ENCODE peak calls at places on chromosome 10, in ten cellular contexts. One of them, this sample, is unnamed.

GRCh38 chr10:77805676-77806075 is 120.9 kb downstream of the DLG5 start:
- DNase-seq in tibial nerve: no peak
- DNase-seq in ovary: no peak
- DNase-seq in NB4: no peak
- DNase-seq in K562: no peak
- DNase-seq in breast epithelium: no peak
- DNase-seq in transverse colon: no peak
- DNase-seq in H54: no peak
- DNase-seq in IMR-90: no peak
- DNase-seq in A549: no peak
- DNase-seq in this sample: no peak

GRCh38 chr10:120221873-120222485 is 235.0 kb upstream of the PLPP4 start:
- DNase-seq in tibial nerve: no peak
- DNase-seq in ovary: no peak
- DNase-seq in NB4: peak
- DNase-seq in K562: peak
- DNase-seq in breast epithelium: no peak
- DNase-seq in transverse colon: no peak
- DNase-seq in H54: peak
- DNase-seq in IMR-90: no peak
- DNase-seq in A549: peak
- DNase-seq in this sample: peak

GRCh38 chr10:32142646-32143045 is 86.4 kb upstream of the KIF5B start:
- DNase-seq in tibial nerve: no peak
- DNase-seq in ovary: no peak
- DNase-seq in NB4: no peak
- DNase-seq in K562: no peak
- DNase-seq in breast epithelium: no peak
- DNase-seq in transverse colon: no peak
- DNase-seq in H54: no peak
- DNase-seq in IMR-90: peak
- DNase-seq in A549: no peak
- DNase-seq in this sample: no peak

GRCh38 chr10:51706225-51706624 is 6.8 kb upstream of the CSTF2T start:
- DNase-seq in tibial nerve: peak
- DNase-seq in ovary: peak
- DNase-seq in NB4: no peak
- DNase-seq in K562: no peak
- DNase-seq in breast epithelium: peak
- DNase-seq in transverse colon: peak
- DNase-seq in H54: no peak
- DNase-seq in IMR-90: peak
- DNase-seq in A549: no peak
- DNase-seq in this sample: peak

GRCh38 chr10:78931333-78932083 is 137.3 kb upstream of the ZMIZ1 start:
- DNase-seq in tibial nerve: peak
- DNase-seq in ovary: peak
- DNase-seq in NB4: no peak
- DNase-seq in K562: no peak
- DNase-seq in breast epithelium: peak
- DNase-seq in transverse colon: peak
- DNase-seq in H54: peak
- DNase-seq in IMR-90: peak
- DNase-seq in A549: no peak
- DNase-seq in this sample: peak

GRCh38 chr10:125811251-125811650 is 11.8 kb downstream of the UROS start:
- DNase-seq in tibial nerve: no peak
- DNase-seq in ovary: no peak
- DNase-seq in NB4: no peak
- DNase-seq in K562: no peak
- DNase-seq in breast epithelium: no peak
- DNase-seq in transverse colon: no peak
- DNase-seq in H54: no peak
- DNase-seq in IMR-90: no peak
- DNase-seq in A549: no peak
- DNase-seq in this sample: no peak

GRCh38 chr10:77648472-77648871 is 10.9 kb upstream of the KCNMA1 start:
- DNase-seq in tibial nerve: no peak
- DNase-seq in ovary: no peak
- DNase-seq in NB4: no peak
- DNase-seq in K562: no peak
- DNase-seq in breast epithelium: no peak
- DNase-seq in transverse colon: no peak
- DNase-seq in H54: no peak
- DNase-seq in IMR-90: no peak
- DNase-seq in A549: no peak
- DNase-seq in this sample: no peak

GRCh38 chr10:100303724-100304319 is 17.3 kb upstream of the BLOC1S2 start:
- DNase-seq in tibial nerve: no peak
- DNase-seq in ovary: no peak
- DNase-seq in NB4: peak
- DNase-seq in K562: peak
- DNase-seq in breast epithelium: no peak
- DNase-seq in transverse colon: no peak
- DNase-seq in H54: peak
- DNase-seq in IMR-90: peak
- DNase-seq in A549: peak
- DNase-seq in this sample: no peak

GRCh38 chr10:104925232-104925851 is 284.3 kb downstream of the SORCS3 start:
- DNase-seq in tibial nerve: no peak
- DNase-seq in ovary: no peak
- DNase-seq in NB4: peak
- DNase-seq in K562: peak
- DNase-seq in breast epithelium: no peak
- DNase-seq in transverse colon: peak
- DNase-seq in H54: peak
- DNase-seq in IMR-90: no peak
- DNase-seq in A549: peak
- DNase-seq in this sample: peak

GRCh38 chr10:90227786-90228185 is 526.4 kb downstream of the KIF20B start:
- DNase-seq in tibial nerve: no peak
- DNase-seq in ovary: no peak
- DNase-seq in NB4: no peak
- DNase-seq in K562: no peak
- DNase-seq in breast epithelium: no peak
- DNase-seq in transverse colon: no peak
- DNase-seq in H54: no peak
- DNase-seq in IMR-90: no peak
- DNase-seq in A549: no peak
- DNase-seq in this sample: no peak

GRCh38 chr10:3412071-3412582 is 239.5 kb upstream of the PITRM1 start:
- DNase-seq in tibial nerve: no peak
- DNase-seq in ovary: no peak
- DNase-seq in NB4: no peak
- DNase-seq in K562: no peak
- DNase-seq in breast epithelium: no peak
- DNase-seq in transverse colon: no peak
- DNase-seq in H54: no peak
- DNase-seq in IMR-90: no peak
- DNase-seq in A549: no peak
- DNase-seq in this sample: no peak

GRCh38 chr10:132542086-132542775 is 4.6 kb downstream of the INPP5A start:
- DNase-seq in tibial nerve: no peak
- DNase-seq in ovary: peak
- DNase-seq in NB4: no peak
- DNase-seq in K562: no peak
- DNase-seq in breast epithelium: no peak
- DNase-seq in transverse colon: no peak
- DNase-seq in H54: no peak
- DNase-seq in IMR-90: no peak
- DNase-seq in A549: no peak
- DNase-seq in this sample: peak

GRCh38 chr10:23694921-23695824 is 256.3 kb downstream of the OTUD1 start:
- DNase-seq in tibial nerve: no peak
- DNase-seq in ovary: no peak
- DNase-seq in NB4: no peak
- DNase-seq in K562: no peak
- DNase-seq in breast epithelium: no peak
- DNase-seq in transverse colon: no peak
- DNase-seq in H54: no peak
- DNase-seq in IMR-90: no peak
- DNase-seq in A549: no peak
- DNase-seq in this sample: no peak

GRCh38 chr10:47113907-47114500 is 186.0 kb upstream of the GDF10 start:
- DNase-seq in tibial nerve: no peak
- DNase-seq in ovary: no peak
- DNase-seq in NB4: no peak
- DNase-seq in K562: no peak
- DNase-seq in breast epithelium: no peak
- DNase-seq in transverse colon: no peak
- DNase-seq in H54: no peak
- DNase-seq in IMR-90: no peak
- DNase-seq in A549: no peak
- DNase-seq in this sample: no peak

GRCh38 chr10:101693701-101694055 is 1.3 kb downstream of the FBXW4 start:
- DNase-seq in tibial nerve: no peak
- DNase-seq in ovary: no peak
- DNase-seq in NB4: peak
- DNase-seq in K562: peak
- DNase-seq in breast epithelium: no peak
- DNase-seq in transverse colon: peak
- DNase-seq in H54: peak
- DNase-seq in IMR-90: peak
- DNase-seq in A549: peak
- DNase-seq in this sample: peak

GRCh38 chr10:114538544-114538906 is 119.5 kb downstream of the ABLIM1 start:
- DNase-seq in tibial nerve: no peak
- DNase-seq in ovary: no peak
- DNase-seq in NB4: peak
- DNase-seq in K562: no peak
- DNase-seq in breast epithelium: peak
- DNase-seq in transverse colon: peak
- DNase-seq in H54: no peak
- DNase-seq in IMR-90: no peak
- DNase-seq in A549: no peak
- DNase-seq in this sample: no peak

GRCh38 chr10:117411440-117412428 is 36.5 kb upstream of the PDZD8 start:
- DNase-seq in tibial nerve: no peak
- DNase-seq in ovary: no peak
- DNase-seq in NB4: peak
- DNase-seq in K562: peak
- DNase-seq in breast epithelium: no peak
- DNase-seq in transverse colon: no peak
- DNase-seq in H54: no peak
- DNase-seq in IMR-90: no peak
- DNase-seq in A549: no peak
- DNase-seq in this sample: peak

GRCh38 chr10:34081347-34081743 is 733.8 kb downstream of the PARD3 start:
- DNase-seq in tibial nerve: no peak
- DNase-seq in ovary: no peak
- DNase-seq in NB4: no peak
- DNase-seq in K562: no peak
- DNase-seq in breast epithelium: peak
- DNase-seq in transverse colon: no peak
- DNase-seq in H54: no peak
- DNase-seq in IMR-90: no peak
- DNase-seq in A549: no peak
- DNase-seq in this sample: no peak

GRCh38 chr10:11328264-11329054 is 283.0 kb downstream of the USP6NL start:
- DNase-seq in tibial nerve: no peak
- DNase-seq in ovary: no peak
- DNase-seq in NB4: peak
- DNase-seq in K562: no peak
- DNase-seq in breast epithelium: no peak
- DNase-seq in transverse colon: no peak
- DNase-seq in H54: no peak
- DNase-seq in IMR-90: no peak
- DNase-seq in A549: no peak
- DNase-seq in this sample: no peak
- TF ChIP-seq POLR2A in tibial nerve: no peak
- TF ChIP-seq POLR2A in ovary: no peak
- TF ChIP-seq POLR2A in NB4: no peak
- TF ChIP-seq POLR2A in K562: no peak
- TF ChIP-seq POLR2A in breast epithelium: no peak
- TF ChIP-seq POLR2A in transverse colon: no peak
- TF ChIP-seq POLR2A in H54: no peak
- TF ChIP-seq POLR2A in IMR-90: no peak
- TF ChIP-seq POLR2A in A549: no peak
- TF ChIP-seq POLR2A in this sample: no peak

GRCh38 chr10:103917326-103918052 is 495 bp downstream of the STN1 start:
- DNase-seq in tibial nerve: peak
- DNase-seq in ovary: no peak
- DNase-seq in NB4: no peak
- DNase-seq in K562: peak
- DNase-seq in breast epithelium: peak
- DNase-seq in transverse colon: peak
- DNase-seq in H54: peak
- DNase-seq in IMR-90: peak
- DNase-seq in A549: peak
- DNase-seq in this sample: peak
- TF ChIP-seq POLR2A in tibial nerve: no peak
- TF ChIP-seq POLR2A in ovary: no peak
- TF ChIP-seq POLR2A in NB4: no peak
- TF ChIP-seq POLR2A in K562: no peak
- TF ChIP-seq POLR2A in breast epithelium: no peak
- TF ChIP-seq POLR2A in transverse colon: no peak
- TF ChIP-seq POLR2A in H54: no peak
- TF ChIP-seq POLR2A in IMR-90: no peak
- TF ChIP-seq POLR2A in A549: no peak
- TF ChIP-seq POLR2A in this sample: no peak

GRCh38 chr10:35642023-35642792 is at the start of gene FZD8:
- DNase-seq in tibial nerve: peak
- DNase-seq in ovary: peak
- DNase-seq in NB4: peak
- DNase-seq in K562: peak
- DNase-seq in breast epithelium: peak
- DNase-seq in transverse colon: peak
- DNase-seq in H54: peak
- DNase-seq in IMR-90: peak
- DNase-seq in A549: peak
- DNase-seq in this sample: peak
- TF ChIP-seq POLR2A in tibial nerve: peak
- TF ChIP-seq POLR2A in ovary: peak
- TF ChIP-seq POLR2A in NB4: no peak
- TF ChIP-seq POLR2A in K562: peak
- TF ChIP-seq POLR2A in breast epithelium: peak
- TF ChIP-seq POLR2A in transverse colon: peak
- TF ChIP-seq POLR2A in H54: peak
- TF ChIP-seq POLR2A in IMR-90: peak
- TF ChIP-seq POLR2A in A549: peak
- TF ChIP-seq POLR2A in this sample: peak

DNA sequence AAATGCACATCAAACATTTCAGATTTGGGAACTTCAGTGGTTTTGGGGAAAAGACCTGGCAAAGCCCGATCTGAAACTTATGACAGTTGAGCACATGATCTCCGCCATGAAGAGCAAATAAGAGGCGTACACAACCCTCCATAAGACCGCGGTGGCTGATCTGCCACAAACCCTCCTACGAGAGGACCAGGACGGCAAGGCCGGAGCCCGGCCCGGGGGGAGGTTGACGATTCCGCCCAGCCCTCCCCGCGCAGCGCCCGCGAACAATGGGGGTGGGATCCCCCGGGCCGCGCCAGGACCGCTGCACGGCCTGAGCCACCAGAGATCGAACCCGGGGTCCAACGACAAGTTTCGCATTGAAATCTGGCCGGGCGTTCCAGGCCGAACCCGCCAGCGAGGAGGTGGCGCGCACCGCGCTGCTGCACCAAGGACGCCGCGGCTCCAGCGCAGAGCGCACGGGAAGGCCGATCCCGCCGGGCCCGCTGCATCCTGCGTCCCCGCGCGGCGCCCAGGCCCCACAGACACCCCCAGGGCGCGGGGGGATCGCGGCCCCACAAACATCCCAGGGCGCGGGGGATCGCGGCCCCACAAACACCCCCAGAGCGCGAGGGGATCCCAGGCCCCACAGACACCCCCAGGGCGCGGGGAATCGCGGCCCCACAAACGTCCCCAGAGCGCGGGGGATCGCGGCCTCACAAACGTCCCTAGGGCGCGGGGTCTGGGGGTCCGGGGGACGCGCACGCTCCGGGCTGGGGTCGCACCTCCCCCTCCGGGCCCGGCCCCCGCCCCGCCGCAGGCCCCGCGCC is 644 bp downstream of the DIP2C start:
- DNase-seq in tibial nerve: no peak
- DNase-seq in ovary: peak
- DNase-seq in NB4: no peak
- DNase-seq in K562: no peak
- DNase-seq in breast epithelium: no peak
- DNase-seq in transverse colon: peak
- DNase-seq in H54: peak
- DNase-seq in IMR-90: peak
- DNase-seq in A549: peak
- DNase-seq in this sample: peak
- TF ChIP-seq POLR2A in tibial nerve: no peak
- TF ChIP-seq POLR2A in ovary: peak
- TF ChIP-seq POLR2A in NB4: no peak
- TF ChIP-seq POLR2A in K562: no peak
- TF ChIP-seq POLR2A in breast epithelium: no peak
- TF ChIP-seq POLR2A in transverse colon: no peak
- TF ChIP-seq POLR2A in H54: no peak
- TF ChIP-seq POLR2A in IMR-90: no peak
- TF ChIP-seq POLR2A in A549: no peak
- TF ChIP-seq POLR2A in this sample: no peak